ENCODE peak calls at places on chromosomes 7 and 10, in eight cellular contexts. N is ELF-1; Y is mucosa of gallbladder; Z is hypothalamus; L is AG04449; M is GM10248; X is stimulated activated CD4-positive, alpha-beta T cell treated with anti-CD3 and anti-CD28 coated beads, Interleukin-1b, Interleukin-23, amount 100 ng/mL, for 24 hours; S is smooth muscle cell of the brain vasculature. J is an unnamed sample.

GRCh38 chr10:186911-187310 is 51.7 kb downstream of the ZMYND11 start:
- DNase-seq in X (no peak), N (no peak), S (no peak), L (no peak), Y (no peak), M (no peak), Z (no peak), J (no peak)

GRCh38 chr7:17043012-17043877 is 161.5 kb upstream of the AGR3 start:
- DNase-seq in Y (no peak), M (no peak), Z (no peak), N (no peak), S (no peak), L (no peak), X (no peak), J (no peak)

GRCh38 chr10:7666253-7667023 is at the start of gene ITIH5:
- DNase-seq in X (no peak), L (no peak), Z (no peak), S (no peak), N (peak), Y (no peak), M (peak), J (peak)

GRCh38 chr10:122373713-122374112 is 795 bp upstream of the PLEKHA1 start:
- DNase-seq in S (no peak), Z (no peak), X (no peak), Y (no peak), N (no peak), M (no peak), L (no peak), J (no peak)

GRCh38 chr10:72241853-72242252 is 25.8 kb upstream of the ASCC1 start:
- DNase-seq in X (no peak), M (no peak), Z (no peak), L (no peak), S (no peak), N (no peak), Y (no peak), J (peak)

GRCh38 chr10:51937736-51938135 is 238.3 kb upstream of the CSTF2T start:
- DNase-seq in Z (no peak), M (no peak), Y (no peak), S (no peak), L (peak), X (no peak), N (no peak), J (no peak)

GRCh38 chr7:25901658-25902057 is 250.3 kb upstream of the NFE2L3 start:
- DNase-seq in M (no peak), N (no peak), L (no peak), Z (no peak), Y (no peak), X (no peak), S (no peak), J (no peak)

GRCh38 chr7:102897856-102898531 is 14.8 kb upstream of the LRRC17 start:
- DNase-seq in M (no peak), X (no peak), Y (no peak), N (no peak), Z (no peak), L (no peak), S (no peak), J (no peak)

GRCh38 chr7:70736715-70737460 is 395.1 kb upstream of the GALNT17 start:
- DNase-seq in Z (no peak), N (no peak), S (no peak), L (peak), Y (no peak), M (no peak), X (no peak), J (no peak)

GRCh38 chr10:35271086-35271834 is 65.0 kb upstream of the CCNY start:
- DNase-seq in S (no peak), M (no peak), N (peak), X (no peak), L (no peak), Y (no peak), Z (no peak), J (no peak)

GRCh38 chr10:4022473-4022872 is 237.5 kb upstream of the KLF6 start:
- DNase-seq in Y (no peak), N (no peak), X (no peak), M (no peak), L (no peak), S (no peak), Z (no peak), J (no peak)

GRCh38 chr10:79155301-79156081 is 86.7 kb downstream of the ZMIZ1 start:
- DNase-seq in Z (no peak), N (no peak), M (no peak), Y (no peak), L (no peak), X (no peak), S (no peak), J (peak)

GRCh38 chr10:17805921-17806577 is 3.1 kb upstream of the MRC1 start:
- DNase-seq in L (no peak), Z (no peak), N (peak), X (no peak), M (no peak), Y (no peak), S (no peak), J (no peak)

GRCh38 chr10:83352588-83352987 is 786.7 kb upstream of the GHITM start:
- DNase-seq in Z (no peak), Y (no peak), N (no peak), M (no peak), L (no peak), S (no peak), X (no peak), J (no peak)

GRCh38 chr7:15508258-15508657 is 53.6 kb downstream of the AGMO start:
- DNase-seq in Y (no peak), M (no peak), Z (no peak), S (no peak), X (no peak), N (no peak), L (no peak), J (no peak)

GRCh38 chr10:124999433-125000365 is 57.8 kb downstream of the ZRANB1 start:
- DNase-seq in Y (peak), N (no peak), M (no peak), L (peak), S (no peak), X (no peak), Z (peak), J (peak)

GRCh38 chr10:96410296-96410695 is 51.5 kb upstream of the OPALIN start:
- DNase-seq in S (no peak), L (no peak), N (no peak), Z (no peak), X (no peak), M (no peak), Y (no peak), J (no peak)

GRCh38 chr10:126521354-126521753 is 133.1 kb upstream of the ADAM12 start:
- DNase-seq in N (no peak), M (no peak), Y (no peak), S (no peak), X (no peak), L (no peak), Z (no peak), J (no peak)

GRCh38 chr10:90742189-90742588 is 115.7 kb downstream of the HTR7 start:
- DNase-seq in S (no peak), L (no peak), Z (no peak), M (no peak), N (no peak), X (no peak), Y (no peak), J (no peak)

GRCh38 chr7:141585592-141586510 is 34.6 kb downstream of the AGK start:
- DNase-seq in S (peak), Y (no peak), Z (no peak), X (peak), N (no peak), L (peak), M (peak), J (no peak)

GRCh38 chr10:121096617-121097431 is 245.7 kb downstream of the WDR11 start:
- DNase-seq in X (no peak), Z (no peak), Y (peak), N (peak), L (no peak), S (peak), M (no peak), J (peak)

GRCh38 chr7:28410628-28411578 is 1.4 kb upstream of the CREB5 start:
- DNase-seq in Y (peak), Z (no peak), M (peak), N (peak), S (no peak), X (no peak), L (no peak), J (peak)

GRCh38 chr7:137670521-137671064 is 176.2 kb downstream of the DGKI start:
- DNase-seq in L (no peak), N (no peak), M (peak), Y (no peak), Z (no peak), S (no peak), X (no peak), J (no peak)

GRCh38 chr7:96236198-96237039 is 85.5 kb downstream of the SLC25A13 start:
- DNase-seq in N (no peak), X (no peak), S (peak), Y (no peak), M (no peak), Z (no peak), L (peak), J (peak)

GRCh38 chr7:47501406-47501805 is 80.5 kb downstream of the TNS3 start:
- DNase-seq in M (no peak), S (no peak), N (peak), X (no peak), Y (no peak), L (peak), Z (no peak), J (no peak)

GRCh38 chr7:158824028-158824427 is 5.3 kb downstream of the ESYT2 start:
- DNase-seq in Y (no peak), M (peak), L (no peak), S (no peak), N (no peak), X (no peak), Z (no peak), J (no peak)

GRCh38 chr7:129550673-129551360 is 48.5 kb downstream of the SMKR1 start:
- DNase-seq in N (no peak), S (no peak), Y (no peak), L (no peak), X (no peak), M (no peak), Z (no peak), J (no peak)

GRCh38 chr7:31100445-31100844 is 48.3 kb downstream of the ADCYAP1R1 start:
- DNase-seq in X (no peak), N (no peak), M (no peak), Z (no peak), S (no peak), Y (no peak), L (no peak), J (no peak)